ENCODE peak calls at places on chromosomes 3 and 15, in seven cellular contexts. T is prostate gland; C is SJSA1; L is naive thymus-derived CD4-positive, alpha-beta T cell; A is breast epithelium; O is CD8-positive, alpha-beta T cell; I is Peyer's patch. N is an unnamed sample.

GRCh38 chr3:183513046-183513706 is 42.3 kb downstream of the KLHL6 start:
- DNase-seq in T (no peak), C (no peak), L (peak; percentile 82), A (no peak), O (peak; percentile 83), I (peak; percentile 75), N (no peak)

GRCh38 chr3:60316121-60316783 is 935.0 kb downstream of the FHIT start:
- DNase-seq in T (no peak), C (no peak), L (no peak), A (no peak), O (no peak), I (no peak), N (no peak)

GRCh38 chr3:129023909-129024308 is 22.8 kb downstream of the EFCC1 start:
- DNase-seq in T (no peak), C (peak; percentile 33), L (no peak), A (no peak), O (no peak), I (no peak), N (no peak)

GRCh38 chr3:94101860-94102259 is 39.0 kb downstream of the NSUN3 start:
- DNase-seq in T (no peak), C (no peak), L (no peak), A (no peak), O (no peak), I (no peak), N (no peak)

GRCh38 chr3:13896473-13897154 is 16.7 kb upstream of the WNT7A start:
- DNase-seq in T (peak; percentile 81), C (peak; percentile 26), L (peak; percentile 56), A (no peak), O (peak; percentile 69), I (peak; percentile 79), N (peak; percentile 70)

GRCh38 chr3:10263549-10264363 is 15.5 kb downstream of the TATDN2 start:
- DNase-seq in T (no peak), C (peak; percentile 9), L (peak; percentile 71), A (no peak), O (peak; percentile 72), I (peak; percentile 73), N (no peak)

GRCh38 chr3:52231502-52232278 is 6.2 kb upstream of the TLR9 start:
- DNase-seq in T (peak; percentile 60), C (peak; percentile 54), L (peak; percentile 84), A (peak; percentile 72), O (peak; percentile 88), I (peak; percentile 89), N (peak; percentile 84)

GRCh38 chr15:60477991-60478632 is 830 bp downstream of the ICE2 start:
- DNase-seq in T (peak; percentile 16), C (peak; percentile 42), L (no peak), A (no peak), O (no peak), I (no peak), N (peak; percentile 20)

GRCh38 chr15:27058939-27059338 is 88.0 kb downstream of the GABRG3 start:
- DNase-seq in T (no peak), C (no peak), L (no peak), A (no peak), O (no peak), I (no peak), N (no peak)

GRCh38 chr3:142501004-142501926 is 53.4 kb upstream of the XRN1 start:
- DNase-seq in T (no peak), C (peak; percentile 60), L (no peak), A (no peak), O (no peak), I (no peak), N (no peak)

GRCh38 chr3:177802151-177802900 is 605.0 kb upstream of the TBL1XR1 start:
- DNase-seq in T (no peak), C (no peak), L (no peak), A (no peak), O (no peak), I (no peak), N (no peak)

GRCh38 chr3:126398423-126399347 is 4.0 kb downstream of the CFAP100 start:
- DNase-seq in T (no peak), C (no peak), L (no peak), A (no peak), O (no peak), I (no peak), N (no peak)

GRCh38 chr15:50117628-50118027 is 1.4 kb downstream of the ATP8B4 start:
- DNase-seq in T (no peak), C (no peak), L (no peak), A (no peak), O (no peak), I (no peak), N (no peak)
- H3K36me3 ChIP-seq in T (no peaks in the 10 kb centered on the region), C (no peaks in the 10 kb centered on the region), L (no peaks in the 10 kb centered on the region), A (no peaks in the 10 kb centered on the region), O (no peaks in the 10 kb centered on the region), I (no peaks in the 10 kb centered on the region), N (no peaks in the 10 kb centered on the region)

DNA sequence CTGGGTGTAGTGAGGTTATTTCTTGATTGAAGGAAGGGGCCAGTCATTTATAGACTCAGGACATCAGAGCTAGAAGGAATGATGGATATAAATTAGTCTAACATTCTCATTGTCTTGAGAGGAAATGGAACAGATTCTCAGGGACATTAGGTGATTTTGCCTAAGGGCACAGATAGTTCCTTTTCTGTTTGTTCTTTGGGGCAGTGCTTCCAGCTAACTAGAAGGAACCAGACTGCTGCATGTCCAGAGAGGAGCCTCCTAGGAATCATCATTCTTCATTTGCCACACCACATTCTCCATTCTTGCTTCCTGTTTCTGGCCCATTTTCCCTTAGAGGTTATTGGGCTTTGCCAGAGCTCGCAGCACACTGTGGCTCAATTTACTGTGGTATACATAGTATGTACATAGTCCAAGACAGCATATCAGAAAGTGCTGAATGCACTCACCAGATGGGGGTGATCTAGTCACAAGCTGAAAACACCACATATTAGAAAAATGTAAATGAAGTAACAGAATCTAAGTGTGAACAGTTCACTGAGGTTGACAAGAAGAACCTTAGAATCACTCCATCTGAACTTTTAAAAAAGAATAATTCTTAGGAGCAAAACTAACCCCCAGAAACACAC is 62.7 kb upstream of the MYZAP start:
- DNase-seq in T (no peak), C (no peak), L (no peak), A (no peak), O (no peak), I (no peak), N (no peak)
- H3K36me3 ChIP-seq in T (no peaks in the 10 kb centered on the region), C (no peaks in the 10 kb centered on the region), L (no peaks in the 10 kb centered on the region), A (no peaks in the 10 kb centered on the region), O (no peaks in the 10 kb centered on the region), I (no peaks in the 10 kb centered on the region), N (no peaks in the 10 kb centered on the region)

DNA sequence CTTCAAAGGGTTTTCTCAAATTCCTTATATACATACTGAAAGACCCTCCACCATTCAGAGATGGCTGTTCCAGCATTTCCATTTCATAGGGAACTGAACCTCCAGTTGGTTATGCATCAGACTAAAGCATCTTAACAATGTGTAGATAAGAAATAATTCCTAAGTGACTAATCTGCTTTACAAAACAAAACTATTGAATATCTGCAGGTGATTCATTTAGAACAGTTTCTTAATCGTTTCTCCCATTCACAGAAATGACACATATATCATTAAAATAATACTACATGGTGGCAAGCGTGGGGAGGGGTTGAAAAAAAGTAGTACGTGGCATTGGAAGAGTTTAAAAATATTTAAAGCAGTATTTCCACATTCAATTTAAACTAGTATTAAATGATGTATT is 19.5 kb downstream of the COPS2 start:
- DNase-seq in T (no peak), C (peak; percentile 66), L (no peak), A (no peak), O (no peak), I (no peak), N (no peak)
- H3K36me3 ChIP-seq in T (peaks cover 1% of the 10 kb centered on the region), C (peaks cover 55% of the 10 kb centered on the region), L (peaks cover 72% of the 10 kb centered on the region), A (no peaks in the 10 kb centered on the region), O (peaks cover 29% of the 10 kb centered on the region), I (no peaks in the 10 kb centered on the region), N (no peaks in the 10 kb centered on the region)

GRCh38 chr15:77023576-77024272 is 28.8 kb downstream of the PSTPIP1 start:
- DNase-seq in T (no peak), C (no peak), L (peak; percentile 5), A (peak; percentile 40), O (peak; percentile 19), I (no peak), N (no peak)

GRCh38 chr15:77021088-77021481 is 26.2 kb downstream of the PSTPIP1 start:
- DNase-seq in T (no peak), C (no peak), L (no peak), A (no peak), O (peak; percentile 14), I (no peak), N (no peak)

GRCh38 chr15:77022646-77023575 is 28.0 kb downstream of the PSTPIP1 start:
- DNase-seq in T (no peak), C (no peak), L (no peak), A (peak; percentile 35), O (peak; percentile 7), I (no peak), N (no peak)

GRCh38 chr15:77020348-77021087 is 25.6 kb downstream of the PSTPIP1 start:
- DNase-seq in T (no peak), C (no peak), L (no peak), A (no peak), O (peak; percentile 14), I (no peak), N (no peak)

GRCh38 chr15:77021803-77022381 is 27.0 kb downstream of the PSTPIP1 start:
- DNase-seq in T (no peak), C (peak; percentile 50), L (peak; percentile 60), A (no peak), O (peak; percentile 78), I (peak; percentile 74), N (no peak)
- H3K36me3 ChIP-seq in T (no peaks in the 10 kb centered on the region), C (no peaks in the 10 kb centered on the region), L (peaks cover 71% of the 10 kb centered on the region), A (no peaks in the 10 kb centered on the region), O (peaks cover 18% of the 10 kb centered on the region), I (no peaks in the 10 kb centered on the region), N (no peaks in the 10 kb centered on the region)

DNA sequence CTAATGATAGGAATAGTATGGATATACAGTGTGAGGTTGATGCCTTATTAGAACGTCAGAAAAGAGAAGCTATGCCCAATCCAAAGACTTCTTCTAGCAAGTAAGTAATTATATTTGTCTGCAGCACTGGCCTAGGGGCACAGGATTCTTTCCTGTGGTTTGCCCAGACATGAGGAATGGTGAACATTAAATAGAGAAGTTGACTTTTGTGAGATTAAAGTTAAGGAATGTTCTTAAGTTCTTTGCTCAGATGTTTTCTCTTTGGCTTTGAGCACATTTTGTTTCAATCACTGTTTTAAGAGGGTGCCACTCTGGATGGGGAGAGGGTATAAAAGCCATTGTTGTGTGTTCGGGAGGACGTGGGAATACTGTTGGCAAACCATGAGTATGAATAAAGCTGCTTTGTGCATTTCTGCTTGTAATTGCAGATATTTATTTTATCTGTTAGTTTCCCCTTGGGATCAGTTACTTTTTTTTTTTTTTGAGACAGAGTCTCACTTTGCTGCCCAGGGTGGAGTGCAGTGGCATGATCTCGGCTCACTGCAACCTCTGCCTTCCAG is 8.3 kb downstream of the KIF23 start:
- DNase-seq in T (no peak), C (peak; percentile 70), L (no peak), A (no peak), O (no peak), I (no peak), N (no peak)
- H3K36me3 ChIP-seq in T (no peaks in the 10 kb centered on the region), C (peaks cover 99% of the 10 kb centered on the region), L (no peaks in the 10 kb centered on the region), A (no peaks in the 10 kb centered on the region), O (no peaks in the 10 kb centered on the region), I (no peaks in the 10 kb centered on the region), N (no peaks in the 10 kb centered on the region)

DNA sequence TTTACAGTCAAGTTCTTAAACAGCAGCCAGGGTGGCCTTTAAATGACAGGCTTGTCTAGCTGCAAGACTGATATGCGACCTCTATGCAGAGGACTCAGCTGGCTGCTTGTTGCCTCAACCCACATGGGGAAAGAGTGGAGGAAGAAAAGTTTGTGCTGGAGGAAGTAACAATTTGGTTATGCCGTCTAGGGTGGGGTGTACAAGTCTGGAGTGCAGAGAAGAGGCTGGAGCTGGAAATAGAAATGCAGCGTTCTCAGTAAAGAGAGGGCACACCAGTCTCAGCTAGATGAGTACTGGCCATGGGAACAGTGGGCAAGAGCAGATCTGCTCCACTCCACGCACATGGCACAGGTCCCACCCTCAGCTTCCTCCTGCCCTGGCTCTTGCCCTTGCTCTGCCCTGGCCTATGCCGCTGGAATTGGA is 59.9 kb upstream of the FURIN start:
- DNase-seq in T (no peak), C (no peak), L (no peak), A (no peak), O (no peak), I (no peak), N (no peak)
- H3K36me3 ChIP-seq in T (no peaks in the 10 kb centered on the region), C (peaks cover 67% of the 10 kb centered on the region), L (peaks cover 3% of the 10 kb centered on the region), A (no peaks in the 10 kb centered on the region), O (no peaks in the 10 kb centered on the region), I (no peaks in the 10 kb centered on the region), N (no peaks in the 10 kb centered on the region)